ENCODE peak calls at places on chromosomes 12 and 14, in five cellular contexts. B is fibroblast of lung, Y is body of pancreas, L is IMR-90, A is psoas muscle. G is an unnamed sample.

GRCh38 chr12:32896438-32897275 is at the start of gene PKP2:
- DNase-seq in A (peak; percentile 26), B (no peak), Y (peak; percentile 87), L (no peak), G (peak; percentile 58)

GRCh38 chr12:87157791-87158190 is 871.4 kb downstream of the C12orf50 start:
- DNase-seq in L (peak; percentile 97), Y (no peak), A (no peak), B (peak; percentile 97), G (no peak)

GRCh38 chr14:28461379-28461778 is 305.2 kb upstream of the FOXG1 start:
- DNase-seq in L (no peak), B (peak; percentile 39), A (no peak), Y (no peak), G (no peak)

GRCh38 chr14:100381386-100382105 is 58.4 kb downstream of the SLC25A47 start:
- DNase-seq in L (peak; percentile 43), Y (no peak), B (no peak), A (no peak), G (no peak)

GRCh38 chr12:121712462-121713256 is at the start of gene TMEM120B:
- DNase-seq in A (peak; percentile 88), Y (peak; percentile 86), L (peak; percentile 71), B (peak; percentile 71), G (peak; percentile 86)

GRCh38 chr14:78904094-78904493 is 733.9 kb downstream of the NRXN3 start:
- DNase-seq in L (no peak), B (no peak), A (no peak), Y (no peak), G (no peak)

GRCh38 chr12:32273712-32274111 is 125.6 kb upstream of the FGD4 start:
- DNase-seq in Y (no peak), L (no peak), B (no peak), A (no peak), G (peak; percentile 16)

GRCh38 chr12:79988368-79988767 is 53.5 kb upstream of the PPP1R12A start:
- DNase-seq in A (no peak), Y (no peak), L (peak; percentile 41), B (peak; percentile 14), G (no peak)

GRCh38 chr12:60494249-60494648 is 898.4 kb downstream of the SLC16A7 start:
- DNase-seq in Y (no peak), A (no peak), B (peak; percentile 74), L (peak; percentile 63), G (no peak)

GRCh38 chr12:27425306-27425705 is 21.2 kb upstream of the SMCO2 start:
- DNase-seq in B (no peak), L (no peak), Y (no peak), A (no peak), G (no peak)

GRCh38 chr14:51240804-51241380 is 845 bp downstream of the TMX1 start:
- DNase-seq in B (no peak), Y (no peak), L (no peak), A (no peak), G (no peak)

GRCh38 chr12:120370343-120371243 is 1.6 kb upstream of the MSI1 start:
- DNase-seq in Y (no peak), L (no peak), A (no peak), B (no peak), G (no peak)

GRCh38 chr12:120376009-120376408 is 7.0 kb upstream of the MSI1 start:
- DNase-seq in A (no peak), Y (no peak), L (no peak), B (no peak), G (no peak)

GRCh38 chr12:120376890-120377572 is 8.1 kb upstream of the MSI1 start:
- DNase-seq in Y (no peak), L (no peak), B (no peak), A (no peak), G (no peak)

GRCh38 chr12:120376416-120376815 is 7.5 kb upstream of the MSI1 start:
- DNase-seq in L (no peak), A (no peak), Y (no peak), B (no peak), G (no peak)

DNA sequence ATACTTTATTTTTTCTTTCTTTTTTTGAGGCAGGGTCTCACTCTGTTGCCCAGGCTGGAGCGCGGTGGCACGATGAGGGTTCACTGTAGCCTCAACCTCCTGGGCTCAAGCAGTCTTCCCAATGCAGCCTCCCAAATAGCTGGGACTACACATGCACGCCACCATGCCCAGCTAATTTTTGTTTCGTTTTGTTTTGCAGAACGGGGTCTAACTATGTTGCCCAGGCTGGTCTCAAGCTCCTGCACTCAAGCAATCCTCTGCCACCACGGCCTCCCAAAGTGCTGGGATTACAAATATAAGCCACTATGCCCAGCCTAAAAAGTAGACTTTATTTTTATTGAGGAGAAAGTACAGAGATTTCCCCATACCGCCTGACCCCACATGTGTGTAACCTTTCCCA is 4.7 kb upstream of the MSI1 start:
- DNase-seq in L (no peak), A (no peak), B (no peak), Y (no peak), G (no peak)
- H3K27me3 ChIP-seq in L (peaks cover 79% of the 10 kb centered on the region), A (peaks cover 5% of the 10 kb centered on the region), B (peaks cover 45% of the 10 kb centered on the region), Y (no peaks in the 10 kb centered on the region), G (peaks cover 72% of the 10 kb centered on the region)

GRCh38 chr14:38210168-38210567 is 2.5 kb downstream of the SSTR1 start:
- DNase-seq in Y (peak; percentile 13), B (peak; percentile 65), A (peak; percentile 18), L (peak; percentile 86), G (no peak)

GRCh38 chr14:38211258-38211735 is 3.6 kb downstream of the SSTR1 start:
- DNase-seq in L (no peak), Y (no peak), A (no peak), B (no peak), G (no peak)

GRCh38 chr14:38209572-38210159 is 2.0 kb downstream of the SSTR1 start:
- DNase-seq in L (no peak), B (peak; percentile 38), A (peak; percentile 9), Y (peak; percentile 11), G (no peak)

GRCh38 chr14:38210587-38211257 is 3.0 kb downstream of the SSTR1 start:
- DNase-seq in B (peak; percentile 73), L (peak; percentile 70), A (peak; percentile 18), Y (peak; percentile 24), G (peak; percentile 15)

DNA sequence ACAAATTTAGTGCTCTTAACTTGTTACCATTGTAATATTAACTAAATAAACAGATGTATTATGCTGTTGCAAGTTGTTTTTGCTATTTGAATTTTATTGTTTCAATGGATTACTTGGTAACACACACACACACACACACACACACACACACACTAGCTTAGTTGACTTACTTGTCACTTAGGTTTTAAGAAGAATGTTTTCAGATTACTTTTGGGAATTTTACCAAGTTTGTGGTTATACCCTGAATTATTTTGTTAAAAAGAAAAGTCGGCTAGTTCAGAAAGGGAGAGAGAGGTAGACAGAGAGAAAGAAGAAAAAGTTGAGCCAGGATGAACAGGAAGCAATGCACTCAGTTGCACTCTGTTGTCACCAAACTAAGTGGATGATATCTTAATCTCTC is 5.3 kb downstream of the SSTR1 start:
- DNase-seq in L (no peak), A (no peak), B (peak; percentile 38), Y (no peak), G (no peak)
- H3K27me3 ChIP-seq in L (no peaks in the 10 kb centered on the region), A (no peaks in the 10 kb centered on the region), B (no peaks in the 10 kb centered on the region), Y (no peaks in the 10 kb centered on the region), G (peaks cover 44% of the 10 kb centered on the region)

GRCh38 chr12:57626929-57627445 is 6.0 kb downstream of the B4GALNT1 start:
- DNase-seq in B (no peak), Y (no peak), A (no peak), L (no peak), G (no peak)
- H3K27me3 ChIP-seq in B (peaks cover 31% of the 10 kb centered on the region), Y (peaks cover 23% of the 10 kb centered on the region), A (no peaks in the 10 kb centered on the region), L (peaks cover 78% of the 10 kb centered on the region), G (peaks cover 91% of the 10 kb centered on the region)

GRCh38 chr12:120258323-120258896 is 7.1 kb downstream of the PXN start:
- DNase-seq in L (no peak), B (no peak), A (no peak), Y (no peak), G (no peak)

GRCh38 chr12:120260607-120261006 is 4.9 kb downstream of the PXN start:
- DNase-seq in L (no peak), B (no peak), Y (no peak), A (no peak), G (no peak)

GRCh38 chr12:120259418-120260202 is 5.9 kb downstream of the PXN start:
- DNase-seq in Y (no peak), L (peak; percentile 38), A (peak; percentile 68), B (no peak), G (peak; percentile 57)

GRCh38 chr12:120254809-120255208 is 10.7 kb downstream of the PXN start:
- DNase-seq in L (no peak), Y (no peak), A (no peak), B (no peak), G (no peak)

DNA sequence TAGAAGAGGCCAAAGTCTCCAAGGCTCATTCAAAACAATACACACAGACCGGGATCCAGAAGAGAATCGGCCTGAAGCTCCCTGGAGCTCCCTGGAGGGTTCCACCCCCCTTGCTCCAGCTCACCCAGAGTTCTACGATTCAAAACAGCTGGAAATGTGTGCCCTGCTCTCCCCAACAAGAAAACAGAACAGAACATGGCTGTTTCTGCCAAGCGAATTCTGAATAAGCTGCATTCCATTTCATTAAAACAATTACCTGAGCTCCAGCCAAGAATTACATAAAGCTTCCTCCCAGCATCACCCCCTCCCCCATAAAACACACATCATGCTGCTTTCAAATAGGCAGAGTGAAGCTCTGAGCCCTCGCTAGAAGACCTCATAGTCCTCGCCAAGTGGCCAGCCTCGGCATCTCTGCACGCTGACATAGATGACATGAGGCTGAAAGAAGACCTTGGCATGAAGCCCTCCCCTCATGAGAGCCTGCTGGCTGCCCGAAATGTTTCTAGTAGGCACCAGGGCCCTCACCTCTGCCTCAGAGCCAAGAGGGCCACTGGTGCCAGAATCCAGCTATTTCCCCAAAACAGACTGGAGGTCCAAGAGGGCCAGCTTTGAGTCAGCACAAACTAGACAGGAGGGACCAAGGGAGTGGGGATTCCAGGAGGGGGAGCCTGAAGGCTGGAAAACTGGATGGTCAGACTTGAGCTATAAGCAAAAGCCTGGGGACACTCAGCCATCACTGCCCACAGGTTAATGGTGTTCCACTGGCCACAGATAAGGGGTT is 8.3 kb downstream of the PXN start:
- DNase-seq in L (peak; percentile 93), A (peak; percentile 57), Y (peak; percentile 47), B (peak; percentile 93), G (peak; percentile 74)
- H3K27me3 ChIP-seq in L (no peaks in the 10 kb centered on the region), A (no peaks in the 10 kb centered on the region), Y (no peaks in the 10 kb centered on the region), B (no peaks in the 10 kb centered on the region), G (no peaks in the 10 kb centered on the region)

DNA sequence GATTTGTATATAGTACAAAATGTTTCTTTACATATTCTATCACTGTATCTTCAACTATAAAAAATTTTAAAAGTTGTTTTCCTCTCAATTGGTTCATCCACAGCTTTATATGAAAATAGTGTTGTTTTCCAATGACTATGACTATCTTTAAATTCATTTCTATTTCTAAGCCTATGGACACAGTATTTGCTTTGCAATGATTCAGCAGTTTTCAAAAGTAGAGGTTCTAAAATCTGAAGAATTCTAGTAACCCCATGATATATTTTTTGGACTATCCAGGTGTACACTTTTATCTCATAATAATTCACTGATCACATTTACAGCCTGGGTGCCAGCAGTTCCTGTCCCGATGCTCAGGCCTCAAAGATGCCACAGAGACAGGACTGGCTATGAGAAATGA is 118.4 kb upstream of the PTPRR start:
- DNase-seq in L (no peak), A (no peak), B (no peak), Y (no peak), G (no peak)
- H3K27me3 ChIP-seq in L (no peaks in the 10 kb centered on the region), A (no peaks in the 10 kb centered on the region), B (no peaks in the 10 kb centered on the region), Y (no peaks in the 10 kb centered on the region), G (no peaks in the 10 kb centered on the region)

G was measured in left ventricle myocardium inferior.